ENCODE peak calls at places on chromosomes 5 and 9, in seven cellular contexts. D is mesenchymal stem cell, U is H9, G is neuronal stem cell, E is IMR-90, N is H1, R is trophoblast cell. I is an unnamed sample.

GRCh38 chr5:11719888-11720481 is 184.3 kb downstream of the CTNND2 start:
- DNase-seq in E (no peak), N (no peak), R (peak; percentile 57), D (peak; percentile 10), G (peak; percentile 56), U (peak; percentile 75), I (peak; percentile 86)

GRCh38 chr5:81021486-81021885 is 61.3 kb downstream of the RASGRF2 start:
- DNase-seq in R (peak; percentile 39), E (no peak), D (peak; percentile 26), N (no peak), G (no peak), U (no peak), I (no peak)

GRCh38 chr5:54524082-54524481 is 6.5 kb downstream of the SNX18 start:
- DNase-seq in U (no peak), D (no peak), R (no peak), G (no peak), E (no peak), N (no peak), I (no peak)

GRCh38 chr5:171630047-171630669 is 155.5 kb upstream of the SMIM23 start:
- DNase-seq in U (peak; percentile 81), G (peak; percentile 63), R (peak; percentile 11), N (no peak), D (peak; percentile 55), E (peak; percentile 52), I (peak; percentile 79)

GRCh38 chr5:10590226-10591047 is 26.6 kb downstream of the ANKRD33B start:
- DNase-seq in G (no peak), R (peak; percentile 76), N (peak; percentile 53), E (peak; percentile 69), D (peak; percentile 71), U (peak; percentile 83), I (peak; percentile 100)

GRCh38 chr9:89254773-89255125 is 56.2 kb upstream of the CKS2 start:
- DNase-seq in E (no peak), U (no peak), R (no peak), D (no peak), N (no peak), G (no peak), I (no peak)

GRCh38 chr9:136074706-136075105 is 20.4 kb downstream of the NACC2 start:
- DNase-seq in E (no peak), N (no peak), R (no peak), U (no peak), D (no peak), G (no peak), I (no peak)

GRCh38 chr5:89309268-89309667 is 426.3 kb upstream of the MEF2C start:
- DNase-seq in U (no peak), R (no peak), G (no peak), E (no peak), N (no peak), D (no peak), I (no peak)

GRCh38 chr9:15430920-15431844 is 8.5 kb downstream of the SNAPC3 start:
- DNase-seq in R (no peak), E (no peak), G (no peak), U (no peak), D (peak; percentile 13), N (no peak), I (peak; percentile 28)

GRCh38 chr5:168295574-168296201 is 4.2 kb downstream of the WWC1 start:
- DNase-seq in R (peak; percentile 67), D (peak; percentile 61), N (peak; percentile 67), G (peak; percentile 70), U (peak; percentile 85), E (peak; percentile 82), I (peak; percentile 94)

GRCh38 chr5:181189962-181190710 is 14.9 kb downstream of the TRIM7 start:
- DNase-seq in D (peak; percentile 31), U (no peak), E (no peak), R (no peak), G (no peak), N (no peak), I (no peak)

GRCh38 chr9:108041551-108041950 is 552.0 kb upstream of the KLF4 start:
- DNase-seq in G (no peak), E (peak; percentile 69), D (peak; percentile 69), N (no peak), U (no peak), R (no peak), I (peak; percentile 41)

GRCh38 chr9:132241840-132242620 is 80.2 kb downstream of the NTNG2 start:
- DNase-seq in N (no peak), G (no peak), R (no peak), D (peak; percentile 60), E (no peak), U (peak; percentile 56), I (no peak)

GRCh38 chr9:126158591-126159519 is 167.8 kb upstream of the MVB12B start:
- DNase-seq in D (no peak), G (no peak), R (no peak), U (peak; percentile 20), N (no peak), E (no peak), I (no peak)

GRCh38 chr5:113133573-113133972 is 157.0 kb downstream of the DCP2 start:
- DNase-seq in U (no peak), N (no peak), E (no peak), G (no peak), D (no peak), R (no peak), I (no peak)

GRCh38 chr5:124698774-124699173 is 47.7 kb downstream of the ZNF608 start:
- DNase-seq in R (no peak), E (peak; percentile 58), N (no peak), U (no peak), G (no peak), D (peak; percentile 77), I (no peak)

GRCh38 chr9:113613815-113614413 is 150.4 kb downstream of the RGS3 start:
- DNase-seq in U (no peak), G (no peak), D (no peak), N (no peak), E (no peak), R (no peak), I (no peak)

GRCh38 chr5:93407470-93407869 is 173.5 kb downstream of the NR2F1-AS1 start:
- DNase-seq in R (no peak), U (no peak), E (no peak), D (no peak), N (no peak), G (peak; percentile 69), I (no peak)

GRCh38 chr9:133726401-133727276 is 11.5 kb downstream of the SARDH start:
- DNase-seq in N (no peak), R (peak; percentile 37), G (no peak), U (peak; percentile 68), D (peak; percentile 60), E (peak; percentile 50), I (peak; percentile 65)

GRCh38 chr5:152116926-152117325 is 192.3 kb upstream of the GLRA1 start:
- DNase-seq in N (no peak), D (no peak), U (no peak), G (no peak), E (no peak), R (peak; percentile 72), I (no peak)
- H3K18ac ChIP-seq in N (no peak overlapping the region), D (no peak overlapping the region), U (no peak overlapping the region), G (no peak overlapping the region), E (no peak overlapping the region), R (no peak overlapping the region), I (no peak overlapping the region)

DNA sequence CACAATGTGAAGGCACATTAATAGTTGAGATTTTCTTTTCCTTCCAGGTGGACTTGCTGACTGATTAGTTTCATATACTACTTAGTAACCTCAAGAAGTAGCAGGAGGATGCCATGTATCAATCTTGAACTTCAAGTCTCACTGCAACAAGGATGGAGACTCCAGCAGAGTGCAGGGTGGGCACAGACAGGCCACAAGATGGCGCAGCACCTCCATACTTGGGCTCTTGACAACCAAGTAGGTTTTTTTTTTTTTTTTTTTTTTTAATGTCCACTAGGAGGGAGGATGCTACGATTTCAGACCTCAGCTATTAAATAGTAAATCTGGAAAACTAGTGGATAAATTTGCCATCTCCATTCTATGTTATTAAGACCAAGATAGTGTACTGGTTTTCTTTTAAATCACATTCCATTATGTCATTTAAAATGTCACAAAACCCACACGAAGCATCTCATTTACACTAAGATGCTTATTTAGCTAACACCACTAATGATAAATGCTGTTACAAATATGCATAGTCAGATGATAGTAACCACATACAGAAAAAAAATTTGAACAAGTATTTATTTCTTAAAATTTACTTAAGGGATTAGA is 58.6 kb downstream of the IL6ST start:
- DNase-seq in R (peak; percentile 86), U (peak; percentile 79), G (peak; percentile 54), N (peak; percentile 67), E (peak; percentile 92), D (peak; percentile 86), I (peak; percentile 83)
- H3K27ac ChIP-seq in R (no peak overlapping the region), U (no peak overlapping the region), G (no peak overlapping the region), N (no peak overlapping the region), E (no peak overlapping the region), D (no peak overlapping the region), I (no peak overlapping the region)

GRCh38 chr5:1663186-1663585 is 136.5 kb downstream of the MRPL36 start:
- DNase-seq in E (no peak), N (no peak), G (no peak), D (no peak), R (no peak), U (peak; percentile 17), I (no peak)

GRCh38 chr5:1666221-1666620 is 133.4 kb downstream of the MRPL36 start:
- DNase-seq in E (no peak), U (peak; percentile 17), N (no peak), R (no peak), D (no peak), G (no peak), I (no peak)

GRCh38 chr5:1666812-1667588 is 132.6 kb downstream of the MRPL36 start:
- DNase-seq in R (no peak), N (no peak), D (no peak), U (peak; percentile 81), G (peak; percentile 80), E (no peak), I (peak; percentile 70)

GRCh38 chr5:1665803-1666202 is 133.8 kb downstream of the MRPL36 start:
- DNase-seq in G (no peak), D (no peak), R (no peak), N (no peak), U (no peak), E (no peak), I (no peak)

GRCh38 chr5:1665231-1665630 is 134.4 kb downstream of the MRPL36 start:
- DNase-seq in E (no peak), G (no peak), D (no peak), U (peak; percentile 20), N (no peak), R (no peak), I (no peak)
- H3K18ac ChIP-seq in E (no peak overlapping the region), G (peak overlapping the region; percentile 1), D (no peak overlapping the region), U (no peak overlapping the region), N (no peak overlapping the region), R (no peak overlapping the region), I (no peak overlapping the region)

GRCh38 chr5:42230839-42231238 is 192.4 kb upstream of the GHR start:
- DNase-seq in E (no peak), U (no peak), D (no peak), R (no peak), G (no peak), N (no peak), I (no peak)

GRCh38 chr5:42235241-42235640 is 188.0 kb upstream of the GHR start:
- DNase-seq in E (no peak), D (no peak), R (no peak), N (no peak), G (no peak), U (no peak), I (no peak)

GRCh38 chr5:42241636-42242035 is 181.6 kb upstream of the GHR start:
- DNase-seq in U (no peak), R (no peak), N (no peak), G (no peak), D (no peak), E (no peak), I (no peak)

DNA sequence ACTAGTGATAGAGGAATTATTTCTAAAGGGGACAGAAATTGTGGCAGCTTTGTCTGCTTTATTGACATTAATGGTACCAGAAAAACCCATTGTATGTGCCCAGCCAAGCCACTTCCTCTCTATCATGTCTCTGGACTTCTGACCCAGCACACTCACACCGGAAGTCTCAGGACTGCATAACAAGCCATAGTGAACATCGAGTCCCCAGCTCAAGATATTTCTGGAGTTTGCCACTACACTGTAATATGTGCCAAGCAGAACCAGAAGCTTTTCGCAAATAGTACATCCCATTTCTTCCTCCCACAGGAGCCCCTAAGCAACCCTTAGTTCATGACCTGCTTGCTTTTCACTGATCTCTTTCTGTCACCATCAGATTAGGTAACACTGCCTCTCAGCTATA is 187.4 kb upstream of the GHR start:
- DNase-seq in U (no peak), N (no peak), G (no peak), R (no peak), E (no peak), D (no peak), I (no peak)
- H3K27ac ChIP-seq in U (no peak overlapping the region), N (no peak overlapping the region), G (no peak overlapping the region), R (no peak overlapping the region), E (no peak overlapping the region), D (no peak overlapping the region), I (no peak overlapping the region)